ENCODE peak calls at places on chromosome 4, in seven cellular contexts. A, D, U, T, C, X and K are unnamed samples.

GRCh38 chr4:89307446-89308160 is at the start of gene GPRIN3:
- DNase-seq in A (no peak), D (peak; percentile 27), U (no peak), T (peak; percentile 29), C (peak; percentile 48), X (peak; percentile 26), K (no peak)

GRCh38 chr4:147368948-147369347 is 111.9 kb upstream of the EDNRA start:
- DNase-seq in A (no peak), D (peak; percentile 56), U (no peak), T (no peak), C (no peak), X (no peak), K (no peak)

GRCh38 chr4:140103676-140104075 is 50.3 kb downstream of the MAML3 start:
- DNase-seq in A (peak; percentile 53), D (peak; percentile 64), U (no peak), T (peak; percentile 24), C (no peak), X (peak; percentile 74), K (peak; percentile 60)

GRCh38 chr4:42150653-42151567 is 1.5 kb downstream of the BEND4 start:
- DNase-seq in A (no peak), D (no peak), U (no peak), T (no peak), C (no peak), X (no peak), K (no peak)

GRCh38 chr4:37441231-37442061 is 196.9 kb downstream of the NWD2 start:
- DNase-seq in A (peak; percentile 2), D (no peak), U (no peak), T (no peak), C (no peak), X (no peak), K (peak; percentile 78)

GRCh38 chr4:13888112-13888511 is 260.6 kb upstream of the BOD1L1 start:
- DNase-seq in A (peak; percentile 89), D (peak; percentile 94), U (no peak), T (peak; percentile 72), C (no peak), X (peak; percentile 95), K (peak; percentile 72)

GRCh38 chr4:27407616-27408015 is 547.0 kb downstream of the STIM2 start:
- DNase-seq in A (peak; percentile 32), D (no peak), U (no peak), T (no peak), C (no peak), X (no peak), K (no peak)

GRCh38 chr4:144562019-144562740 is 83.8 kb upstream of the HHIP start:
- DNase-seq in A (no peak), D (no peak), U (no peak), T (no peak), C (no peak), X (peak; percentile 20), K (no peak)

GRCh38 chr4:3179126-3179706 is 69.7 kb upstream of the MSANTD1 start:
- DNase-seq in A (no peak), D (peak; percentile 58), U (no peak), T (no peak), C (no peak), X (no peak), K (no peak)

GRCh38 chr4:84563002-84563401 is 19.9 kb upstream of the CDS1 start:
- DNase-seq in A (no peak), D (no peak), U (no peak), T (no peak), C (no peak), X (no peak), K (peak; percentile 65)

GRCh38 chr4:41874398-41874797 is 60.8 kb upstream of the TMEM33 start:
- DNase-seq in A (no peak), D (no peak), U (no peak), T (no peak), C (no peak), X (no peak), K (no peak)

GRCh38 chr4:39046243-39046642 is 14.0 kb upstream of the TMEM156 start:
- DNase-seq in A (peak; percentile 37), D (peak; percentile 91), U (no peak), T (no peak), C (no peak), X (peak; percentile 54), K (peak; percentile 74)

GRCh38 chr4:100093091-100093866 is 97.0 kb downstream of the DDIT4L start:
- DNase-seq in A (peak; percentile 89), D (peak; percentile 90), U (peak; percentile 86), T (peak; percentile 81), C (peak; percentile 79), X (peak; percentile 96), K (peak; percentile 86)

GRCh38 chr4:136551753-136552152 is 980.5 kb downstream of the PCDH18 start:
- DNase-seq in A (no peak), D (no peak), U (no peak), T (no peak), C (no peak), X (no peak), K (no peak)

GRCh38 chr4:83231620-83232056 is 53.0 kb downstream of the COQ2 start:
- DNase-seq in A (peak; percentile 68), D (peak; percentile 31), U (no peak), T (peak; percentile 50), C (no peak), X (peak; percentile 17), K (peak; percentile 63)

GRCh38 chr4:180377741-180378140 is 1865.5 kb upstream of the TENM3 start:
- DNase-seq in A (no peak), D (no peak), U (no peak), T (no peak), C (no peak), X (no peak), K (no peak)

GRCh38 chr4:140255467-140255866 is 101.5 kb upstream of the MAML3 start:
- DNase-seq in A (peak; percentile 55), D (peak; percentile 73), U (no peak), T (peak; percentile 30), C (no peak), X (peak; percentile 39), K (no peak)

GRCh38 chr4:84966382-84967291 is at the start of gene WDFY3:
- DNase-seq in A (peak; percentile 93), D (peak; percentile 92), U (peak; percentile 89), T (peak; percentile 94), C (peak; percentile 33), X (peak; percentile 93), K (peak; percentile 80)

GRCh38 chr4:181566490-181566889 is 676.7 kb upstream of the TENM3 start:
- DNase-seq in A (peak; percentile 8), D (peak; percentile 16), U (no peak), T (peak; percentile 66), C (no peak), X (peak; percentile 5), K (no peak)

GRCh38 chr4:128855656-128856055 is 46.2 kb downstream of the JADE1 start:
- DNase-seq in A (no peak), D (no peak), U (no peak), T (no peak), C (no peak), X (no peak), K (no peak)

GRCh38 chr4:2742823-2743517 is 13.2 kb downstream of the TNIP2 start:
- DNase-seq in A (no peak), D (no peak), U (no peak), T (no peak), C (no peak), X (no peak), K (no peak)

GRCh38 chr4:151688003-151688784 is 72.6 kb downstream of the GATB start:
- DNase-seq in A (peak; percentile 89), D (peak; percentile 42), U (no peak), T (peak; percentile 10), C (no peak), X (no peak), K (no peak)

GRCh38 chr4:16198271-16198670 is 28.0 kb downstream of the TAPT1 start:
- DNase-seq in A (no peak), D (no peak), U (no peak), T (no peak), C (no peak), X (no peak), K (no peak)

GRCh38 chr4:40194602-40195161 is 2.1 kb upstream of the RHOH start:
- DNase-seq in A (peak; percentile 21), D (peak; percentile 68), U (no peak), T (no peak), C (no peak), X (no peak), K (no peak)

GRCh38 chr4:110049951-110050925 is 137.6 kb downstream of the EGF start:
- DNase-seq in A (peak; percentile 50), D (peak; percentile 54), U (peak; percentile 28), T (peak; percentile 60), C (peak; percentile 25), X (peak; percentile 62), K (peak; percentile 55)

GRCh38 chr4:184538023-184538599 is 63.8 kb upstream of the IRF2 start:
- DNase-seq in A (peak; percentile 89), D (peak; percentile 95), U (peak; percentile 91), T (peak; percentile 85), C (peak; percentile 50), X (peak; percentile 95), K (peak; percentile 80)

GRCh38 chr4:1477045-1477905 is 71.0 kb upstream of the NKX1-1 start:
- DNase-seq in A (no peak), D (no peak), U (no peak), T (no peak), C (no peak), X (no peak), K (no peak)

GRCh38 chr4:140533951-140534480 is 10.0 kb downstream of the ELMOD2 start:
- DNase-seq in A (peak; percentile 38), D (peak; percentile 62), U (no peak), T (peak; percentile 2), C (no peak), X (peak; percentile 68), K (no peak)